ENCODE peak calls at places on chromosomes 1 and 21, in nine cellular contexts. P is endothelial cell of umbilical vein; S is AG04450; H is fibroblast of lung; E is CD4-positive, alpha-beta memory T cell; N is psoas muscle; W is IMR-90; O is neural progenitor cell; J is adrenal gland. U is an unnamed sample. For H3K27me3, the result is how much of the 10 kb centered on the place peaks cover.

GRCh38 chr1:212797681-212798080 is 6.0 kb downstream of the TATDN3 start:
- DNase-seq in P (no peak), S (no peak), H (peak), E (no peak), N (no peak), W (peak), O (no peak), J (no peak), U (no peak)

GRCh38 chr1:206725053-206725963 is 40.6 kb downstream of the MAPKAPK2 start:
- DNase-seq in P (peak), S (no peak), H (peak), E (peak), N (no peak), W (peak), O (peak), J (peak), U (no peak)

GRCh38 chr1:173420330-173420806 is 56.8 kb upstream of the PRDX6 start:
- DNase-seq in P (peak), S (peak), H (peak), E (peak), N (peak), W (peak), O (peak), J (peak), U (no peak)

GRCh38 chr1:182685186-182685585 is 799 bp upstream of the RGS8 start:
- DNase-seq in P (no peak), S (no peak), H (no peak), E (no peak), N (no peak), W (no peak), O (no peak), J (no peak), U (no peak)

GRCh38 chr1:57832616-57833015 is 408.8 kb upstream of the DAB1 start:
- DNase-seq in P (no peak), S (no peak), H (no peak), E (no peak), N (no peak), W (no peak), O (peak), J (no peak), U (no peak)

GRCh38 chr1:37423810-37424209 is 50.6 kb upstream of the ZC3H12A start:
- DNase-seq in P (no peak), S (no peak), H (no peak), E (no peak), N (no peak), W (no peak), O (no peak), J (no peak), U (no peak)

GRCh38 chr1:227926216-227926791 is 21.4 kb downstream of the WNT9A start:
- DNase-seq in P (no peak), S (no peak), H (no peak), E (no peak), N (no peak), W (no peak), O (no peak), J (no peak), U (no peak)

GRCh38 chr1:85048296-85049064 is at the start of gene MCOLN3:
- DNase-seq in P (no peak), S (no peak), H (no peak), E (peak), N (peak), W (no peak), O (peak), J (peak), U (peak)

GRCh38 chr1:66943361-66943969 is 18.7 kb downstream of the MIER1 start:
- DNase-seq in P (peak), S (no peak), H (peak), E (no peak), N (no peak), W (no peak), O (no peak), J (peak), U (no peak)

GRCh38 chr1:40703316-40703715 is 11.8 kb downstream of the NFYC start:
- DNase-seq in P (peak), S (no peak), H (peak), E (no peak), N (no peak), W (peak), O (no peak), J (peak), U (no peak)

GRCh38 chr1:51843948-51844347 is 34.6 kb downstream of the NRDC start:
- DNase-seq in P (no peak), S (no peak), H (no peak), E (no peak), N (no peak), W (no peak), O (no peak), J (no peak), U (no peak)

GRCh38 chr1:41078616-41079015 is 57.1 kb upstream of the SLFNL1 start:
- DNase-seq in P (peak), S (no peak), H (no peak), E (no peak), N (no peak), W (no peak), O (no peak), J (no peak), U (no peak)

GRCh38 chr1:203934651-203935050 is 73.3 kb downstream of the SNRPE start:
- DNase-seq in P (no peak), S (no peak), H (peak), E (no peak), N (no peak), W (no peak), O (no peak), J (no peak), U (no peak)

GRCh38 chr1:200362421-200362820 is 47.4 kb downstream of the ZNF281 start:
- DNase-seq in P (no peak), S (no peak), H (no peak), E (no peak), N (no peak), W (no peak), O (peak), J (no peak), U (no peak)

GRCh38 chr21:42026072-42026415 is 15.9 kb upstream of the ZBTB21 start:
- DNase-seq in P (no peak), S (no peak), H (no peak), E (no peak), N (no peak), W (peak), O (no peak), J (peak), U (no peak)

GRCh38 chr1:231272880-231273279 is 31.9 kb downstream of the GNPAT start:
- DNase-seq in P (peak), S (no peak), H (no peak), E (no peak), N (no peak), W (peak), O (no peak), J (no peak), U (no peak)

GRCh38 chr1:178328728-178329127 is 168.0 kb downstream of the CLEC20A start:
- DNase-seq in P (no peak), S (no peak), H (no peak), E (no peak), N (no peak), W (no peak), O (no peak), J (no peak), U (no peak)

GRCh38 chr1:30277415-30277814 is 446.0 kb downstream of the MATN1 start:
- DNase-seq in P (no peak), S (no peak), H (no peak), E (no peak), N (no peak), W (no peak), O (no peak), J (no peak), U (no peak)

GRCh38 chr1:6440198-6441126 is 15.9 kb downstream of the ESPN start:
- DNase-seq in P (no peak), S (no peak), H (peak), E (peak), N (no peak), W (peak), O (peak), J (peak), U (peak)

GRCh38 chr1:6435129-6435528 is 10.6 kb downstream of the ESPN start:
- DNase-seq in P (no peak), S (no peak), H (no peak), E (no peak), N (no peak), W (no peak), O (no peak), J (no peak), U (no peak)

GRCh38 chr1:6438047-6438525 is 13.5 kb downstream of the ESPN start:
- DNase-seq in P (peak), S (no peak), H (peak), E (peak), N (peak), W (peak), O (peak), J (peak), U (no peak)

DNA sequence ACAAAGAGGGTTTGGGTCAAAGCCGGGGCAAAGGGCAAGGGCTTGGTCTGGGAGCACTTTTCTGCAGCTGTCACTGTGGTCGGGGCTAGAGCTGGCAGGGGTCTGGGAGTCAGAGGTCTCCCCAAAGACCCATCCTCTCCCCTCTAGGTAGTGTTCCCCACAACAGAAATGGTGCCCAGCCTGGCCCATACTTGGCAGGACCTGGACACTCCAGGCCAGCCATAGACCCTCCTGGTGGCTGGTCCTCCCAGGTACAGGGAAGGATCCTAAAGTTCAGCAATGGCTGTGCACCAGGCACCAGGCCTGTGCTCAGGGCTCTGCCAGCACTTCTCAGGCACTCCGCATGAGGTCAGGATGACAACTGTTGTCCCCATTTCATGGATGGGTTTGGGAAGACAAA is 11.0 kb downstream of the ESPN start:
- DNase-seq in P (no peak), S (no peak), H (no peak), E (no peak), N (no peak), W (no peak), O (no peak), J (no peak), U (no peak)
- H3K27me3 ChIP-seq in P (under half), S (under half), H (under half), E (under half), N (under half), W (under half), O (under half), J (under half), U (under half)

GRCh38 chr21:39564200-39564599 is 48.5 kb upstream of the B3GALT5 start:
- DNase-seq in P (no peak), S (no peak), H (no peak), E (no peak), N (no peak), W (no peak), O (no peak), J (peak), U (no peak)
- H3K27me3 ChIP-seq in P (under half), S (under half), H (under half), E (under half), N (under half), W (under half), O (under half), J (under half), U (under half)

GRCh38 chr1:63328140-63328521 is 5.8 kb downstream of the FOXD3 start:
- DNase-seq in P (no peak), S (no peak), H (no peak), E (no peak), N (no peak), W (no peak), O (peak), J (no peak), U (no peak)
- H3K27me3 ChIP-seq in P (half or more), S (half or more), H (half or more), E (half or more), N (half or more), W (half or more), O (half or more), J (half or more), U (under half)

DNA sequence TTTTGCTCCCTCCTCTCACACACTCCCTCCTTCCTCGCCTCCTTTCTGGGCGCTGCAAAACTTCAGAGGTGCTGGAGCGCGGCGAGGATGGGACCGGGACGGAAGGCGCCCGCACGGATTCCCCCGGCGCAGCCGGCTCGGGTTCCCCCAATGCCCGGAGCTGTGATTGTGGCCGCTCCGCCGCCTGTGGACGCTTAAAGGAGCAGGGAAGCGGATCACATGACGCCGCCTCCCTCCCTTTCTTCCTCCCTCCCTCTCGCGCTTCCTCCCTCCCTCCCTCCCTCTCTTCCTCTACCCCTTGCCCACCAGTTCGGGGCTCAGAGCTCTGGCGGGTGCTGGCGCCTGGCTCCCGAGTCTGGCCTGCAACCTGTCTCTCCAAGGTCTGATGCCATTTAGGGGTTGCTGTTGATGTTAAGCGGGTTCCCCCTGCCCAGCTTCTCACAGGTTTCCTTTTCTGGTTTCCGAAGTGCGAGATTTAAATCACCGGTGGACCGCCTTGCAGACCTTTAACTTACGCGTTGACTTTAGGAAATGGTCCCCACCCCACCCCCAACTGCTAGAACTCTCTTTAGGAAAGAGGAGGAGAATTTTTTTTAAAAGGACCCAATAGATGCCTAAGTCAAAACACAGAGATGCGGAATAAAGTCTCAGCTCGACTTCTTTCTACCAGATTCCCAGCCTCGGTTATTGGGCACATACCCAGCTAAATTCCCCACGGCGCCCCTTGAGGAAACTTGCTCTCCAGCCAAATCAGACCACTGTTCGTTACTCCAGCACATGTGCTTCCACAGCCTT is at the start of gene WLS:
- DNase-seq in P (peak), S (peak), H (peak), E (no peak), N (peak), W (peak), O (peak), J (peak), U (no peak)
- H3K27me3 ChIP-seq in P (under half), S (under half), H (under half), E (under half), N (under half), W (under half), O (half or more), J (under half), U (under half)

U was measured in GM06990.